ENCODE peak calls at places on chromosomes 16 and 17, in six cellular contexts. One of them, this sample, is unnamed.

GRCh38 chr17:29180051-29180787 is at the start of gene MYO18A:
- DNase-seq in GM12878: no peak
- DNase-seq in H1: peak; percentile 89
- DNase-seq in GM12891: peak; percentile 93
- DNase-seq in K562: peak; percentile 86
- DNase-seq in HepG2: peak; percentile 45
- DNase-seq in this sample: peak; percentile 91

GRCh38 chr17:16933317-16934132 is 38.4 kb downstream of the TNFRSF13B start:
- DNase-seq in GM12878: no peak
- DNase-seq in H1: no peak
- DNase-seq in HepG2: no peak
- DNase-seq in K562: no peak
- DNase-seq in GM12891: no peak
- DNase-seq in this sample: no peak

GRCh38 chr17:60293580-60294335 is 98.2 kb downstream of the USP32 start:
- DNase-seq in HepG2: no peak
- DNase-seq in H1: no peak
- DNase-seq in GM12891: no peak
- DNase-seq in K562: no peak
- DNase-seq in GM12878: no peak
- DNase-seq in this sample: no peak

GRCh38 chr17:73271078-73271477 is 9.4 kb upstream of the CPSF4L start:
- DNase-seq in GM12891: peak; percentile 61
- DNase-seq in HepG2: no peak
- DNase-seq in H1: no peak
- DNase-seq in K562: no peak
- DNase-seq in GM12878: peak; percentile 88
- DNase-seq in this sample: peak; percentile 66

GRCh38 chr17:4601326-4601725 is 17.0 kb downstream of the SMTNL2 start:
- DNase-seq in K562: no peak
- DNase-seq in HepG2: no peak
- DNase-seq in GM12891: no peak
- DNase-seq in H1: no peak
- DNase-seq in GM12878: no peak
- DNase-seq in this sample: no peak

GRCh38 chr17:42787266-42787665 is 6.9 kb downstream of the WNK4 start:
- DNase-seq in GM12878: no peak
- DNase-seq in H1: no peak
- DNase-seq in K562: no peak
- DNase-seq in HepG2: no peak
- DNase-seq in GM12891: no peak
- DNase-seq in this sample: no peak

GRCh38 chr16:80670170-80670865 is 129.5 kb downstream of the DYNLRB2 start:
- DNase-seq in H1: no peak
- DNase-seq in GM12878: no peak
- DNase-seq in HepG2: no peak
- DNase-seq in K562: no peak
- DNase-seq in GM12891: no peak
- DNase-seq in this sample: no peak

GRCh38 chr17:4663711-4664110 is 22.2 kb upstream of the ALOX15 start:
- DNase-seq in H1: no peak
- DNase-seq in GM12891: no peak
- DNase-seq in GM12878: no peak
- DNase-seq in HepG2: no peak
- DNase-seq in K562: peak; percentile 39
- DNase-seq in this sample: no peak

GRCh38 chr16:83574388-83574787 is 233.4 kb upstream of the HSBP1 start:
- DNase-seq in K562: no peak
- DNase-seq in H1: no peak
- DNase-seq in HepG2: no peak
- DNase-seq in GM12891: no peak
- DNase-seq in GM12878: no peak
- DNase-seq in this sample: no peak

GRCh38 chr17:8151641-8152111 is 528 bp downstream of the PER1 start:
- DNase-seq in HepG2: no peak
- DNase-seq in GM12878: no peak
- DNase-seq in H1: no peak
- DNase-seq in K562: no peak
- DNase-seq in GM12891: no peak
- DNase-seq in this sample: no peak

GRCh38 chr16:84593825-84594724 is 23.8 kb downstream of the COTL1 start:
- DNase-seq in GM12891: peak; percentile 77
- DNase-seq in GM12878: peak; percentile 99
- DNase-seq in HepG2: peak; percentile 36
- DNase-seq in H1: no peak
- DNase-seq in K562: peak; percentile 86
- DNase-seq in this sample: peak; percentile 82

GRCh38 chr16:660459-661183 is 7.3 kb upstream of the RHOT2 start:
- DNase-seq in K562: peak; percentile 95
- DNase-seq in H1: peak; percentile 86
- DNase-seq in HepG2: no peak
- DNase-seq in GM12878: peak; percentile 37
- DNase-seq in GM12891: peak; percentile 97
- DNase-seq in this sample: peak; percentile 89

GRCh38 chr16:69118994-69119393 is 13.4 kb downstream of the CHTF8 start:
- DNase-seq in GM12891: no peak
- DNase-seq in GM12878: no peak
- DNase-seq in HepG2: no peak
- DNase-seq in K562: no peak
- DNase-seq in H1: no peak
- DNase-seq in this sample: no peak

GRCh38 chr16:57614546-57615343 is 13.7 kb upstream of the ADGRG1 start:
- DNase-seq in GM12891: no peak
- DNase-seq in H1: peak; percentile 38
- DNase-seq in K562: no peak
- DNase-seq in HepG2: no peak
- DNase-seq in GM12878: no peak
- DNase-seq in this sample: no peak

GRCh38 chr17:77400445-77400870 is 259.7 kb downstream of the SEC14L1 start:
- DNase-seq in GM12891: peak; percentile 80
- DNase-seq in H1: no peak
- DNase-seq in K562: peak; percentile 55
- DNase-seq in GM12878: no peak
- DNase-seq in HepG2: no peak
- DNase-seq in this sample: peak; percentile 69

GRCh38 chr17:72266099-72266852 is 145.5 kb downstream of the SOX9 start:
- DNase-seq in GM12891: no peak
- DNase-seq in H1: no peak
- DNase-seq in HepG2: no peak
- DNase-seq in K562: no peak
- DNase-seq in GM12878: no peak
- DNase-seq in this sample: no peak

GRCh38 chr17:60087882-60088669 is 9.4 kb upstream of the HEATR6 start:
- DNase-seq in GM12891: no peak
- DNase-seq in HepG2: peak; percentile 41
- DNase-seq in K562: peak; percentile 36
- DNase-seq in H1: no peak
- DNase-seq in GM12878: no peak
- DNase-seq in this sample: no peak

GRCh38 chr17:1047177-1047885 is 50.4 kb downstream of the TIMM22 start:
- DNase-seq in H1: no peak
- DNase-seq in GM12891: no peak
- DNase-seq in K562: no peak
- DNase-seq in GM12878: no peak
- DNase-seq in HepG2: no peak
- DNase-seq in this sample: no peak

GRCh38 chr17:49333806-49334205 is 28.2 kb downstream of the ZNF652 start:
- DNase-seq in HepG2: no peak
- DNase-seq in K562: no peak
- DNase-seq in H1: no peak
- DNase-seq in GM12878: no peak
- DNase-seq in GM12891: no peak
- DNase-seq in this sample: no peak

GRCh38 chr17:27762527-27763305 is 37.6 kb downstream of the NOS2 start:
- DNase-seq in H1: peak; percentile 72
- DNase-seq in HepG2: no peak
- DNase-seq in K562: peak; percentile 62
- DNase-seq in GM12891: no peak
- DNase-seq in GM12878: no peak
- DNase-seq in this sample: no peak

GRCh38 chr16:57594531-57595031 is 33.8 kb upstream of the ADGRG1 start:
- DNase-seq in GM12891: no peak
- DNase-seq in HepG2: no peak
- DNase-seq in K562: no peak
- DNase-seq in GM12878: no peak
- DNase-seq in H1: no peak
- DNase-seq in this sample: no peak

GRCh38 chr17:80229011-80229410 is 8.8 kb downstream of the SLC26A11 start:
- DNase-seq in HepG2: no peak
- DNase-seq in GM12891: no peak
- DNase-seq in K562: no peak
- DNase-seq in H1: no peak
- DNase-seq in GM12878: no peak
- DNase-seq in this sample: no peak

GRCh38 chr17:64781394-64781793 is 119.3 kb upstream of the SMURF2 start:
- DNase-seq in K562: no peak
- DNase-seq in HepG2: no peak
- DNase-seq in GM12878: no peak
- DNase-seq in H1: peak; percentile 73
- DNase-seq in GM12891: peak; percentile 53
- DNase-seq in this sample: no peak

GRCh38 chr16:85882181-85882810 is 16.7 kb upstream of the IRF8 start:
- DNase-seq in H1: no peak
- DNase-seq in GM12878: no peak
- DNase-seq in K562: no peak
- DNase-seq in HepG2: no peak
- DNase-seq in GM12891: no peak
- DNase-seq in this sample: no peak

GRCh38 chr17:43403846-43404245 is 5.1 kb downstream of the ARL4D start:
- DNase-seq in K562: peak; percentile 73
- DNase-seq in GM12878: no peak
- DNase-seq in GM12891: no peak
- DNase-seq in H1: no peak
- DNase-seq in HepG2: no peak
- DNase-seq in this sample: no peak

GRCh38 chr16:30352488-30353401 is 2.4 kb downstream of the CD2BP2 start:
- DNase-seq in K562: peak; percentile 35
- DNase-seq in GM12878: no peak
- DNase-seq in HepG2: peak; percentile 68
- DNase-seq in GM12891: no peak
- DNase-seq in H1: no peak
- DNase-seq in this sample: no peak

DNA sequence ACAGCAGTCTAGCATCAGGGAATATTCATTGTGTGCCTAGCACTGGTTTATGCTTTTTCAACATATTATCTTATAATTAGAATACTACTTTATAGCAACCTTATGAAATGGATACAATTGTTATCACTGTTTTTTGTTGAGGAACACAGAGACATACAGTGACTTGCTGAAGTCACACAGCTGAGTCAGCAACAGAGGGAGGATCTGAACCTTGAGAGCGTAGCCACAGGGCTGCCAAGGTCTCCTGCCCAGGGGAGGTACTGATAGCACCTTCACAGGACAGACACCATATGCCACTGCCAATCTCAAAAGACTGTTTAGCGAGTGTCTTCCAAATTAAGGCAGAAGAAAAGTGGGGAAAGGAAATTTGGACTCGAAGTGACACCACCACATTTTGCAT is 63.0 kb downstream of the GTF3C1 start:
- DNase-seq in K562: no peak
- DNase-seq in HepG2: no peak
- DNase-seq in GM12878: no peak
- DNase-seq in GM12891: no peak
- DNase-seq in H1: no peak
- DNase-seq in this sample: no peak
- TF ChIP-seq POLR2AphosphoS5 in K562: no peak
- TF ChIP-seq POLR2AphosphoS5 in HepG2: no peak
- TF ChIP-seq POLR2AphosphoS5 in GM12878: no peak
- TF ChIP-seq POLR2AphosphoS5 in GM12891: no peak
- TF ChIP-seq POLR2AphosphoS5 in H1: no peak
- TF ChIP-seq POLR2AphosphoS5 in this sample: no peak

GRCh38 chr16:50096791-50097190 is 31.0 kb downstream of the HEATR3 start:
- DNase-seq in GM12891: no peak
- DNase-seq in H1: no peak
- DNase-seq in HepG2: no peak
- DNase-seq in GM12878: no peak
- DNase-seq in K562: no peak
- DNase-seq in this sample: no peak

GRCh38 chr16:50103764-50104163 is 38.0 kb downstream of the HEATR3 start:
- DNase-seq in HepG2: no peak
- DNase-seq in GM12878: no peak
- DNase-seq in H1: no peak
- DNase-seq in GM12891: no peak
- DNase-seq in K562: no peak
- DNase-seq in this sample: no peak

GRCh38 chr16:50099957-50100648 is 34.3 kb downstream of the HEATR3 start:
- DNase-seq in K562: no peak
- DNase-seq in GM12878: no peak
- DNase-seq in HepG2: no peak
- DNase-seq in GM12891: no peak
- DNase-seq in H1: no peak
- DNase-seq in this sample: no peak

GRCh38 chr16:50102046-50102756 is 36.4 kb downstream of the HEATR3 start:
- DNase-seq in GM12878: no peak
- DNase-seq in H1: no peak
- DNase-seq in K562: no peak
- DNase-seq in HepG2: no peak
- DNase-seq in GM12891: no peak
- DNase-seq in this sample: no peak
- TF ChIP-seq TAF1 in GM12878: no peak
- TF ChIP-seq TAF1 in H1: no peak
- TF ChIP-seq TAF1 in K562: no peak
- TF ChIP-seq TAF1 in HepG2: no peak
- TF ChIP-seq TAF1 in GM12891: no peak
- TF ChIP-seq TAF1 in this sample: no peak

GRCh38 chr17:57943140-57943539 is 12.1 kb downstream of the CUEDC1 start:
- DNase-seq in GM12891: no peak
- DNase-seq in GM12878: no peak
- DNase-seq in HepG2: no peak
- DNase-seq in K562: no peak
- DNase-seq in H1: no peak
- DNase-seq in this sample: no peak
- TF ChIP-seq POLR2A in GM12891: no peak
- TF ChIP-seq POLR2A in GM12878: no peak
- TF ChIP-seq POLR2A in HepG2: no peak
- TF ChIP-seq POLR2A in K562: no peak
- TF ChIP-seq POLR2A in H1: no peak
- TF ChIP-seq POLR2A in this sample: no peak

DNA sequence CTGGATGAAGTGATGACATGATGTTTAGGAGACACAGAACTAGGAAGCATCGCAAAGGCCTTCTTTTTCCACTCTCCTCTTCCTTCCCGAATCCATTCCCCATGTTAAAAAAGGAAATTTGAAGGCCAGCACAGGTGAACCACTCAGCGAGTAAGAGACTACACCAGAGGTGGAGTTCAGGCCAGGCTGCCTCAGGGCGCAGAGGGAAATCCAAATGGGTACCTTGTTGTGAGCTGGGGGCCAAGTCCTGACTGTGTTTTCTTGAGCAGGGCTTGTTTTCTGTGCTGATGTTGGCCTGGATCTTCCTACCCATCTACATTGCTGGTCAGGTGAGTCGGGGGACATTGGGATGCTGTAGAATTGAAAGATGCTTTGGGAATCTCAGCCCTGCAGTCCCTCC is 26.1 kb downstream of the SLC5A11 start:
- DNase-seq in HepG2: no peak
- DNase-seq in GM12891: no peak
- DNase-seq in K562: no peak
- DNase-seq in H1: no peak
- DNase-seq in GM12878: no peak
- DNase-seq in this sample: no peak
- TF ChIP-seq POLR2AphosphoS5 in HepG2: no peak
- TF ChIP-seq POLR2AphosphoS5 in GM12891: no peak
- TF ChIP-seq POLR2AphosphoS5 in K562: no peak
- TF ChIP-seq POLR2AphosphoS5 in H1: no peak
- TF ChIP-seq POLR2AphosphoS5 in GM12878: no peak
- TF ChIP-seq POLR2AphosphoS5 in this sample: no peak

This sample was measured in GM12892.